ENCODE peak calls at places on chromosomes 6 and 20, in five cellular contexts. U, L, K, H and G are unnamed samples.

GRCh38 chr6:2658788-2659187 is 91.9 kb downstream of the MYLK4 start:
- DNase-seq in U (peak), L (no peak), K (no peak), H (no peak), G (no peak)

GRCh38 chr20:62242196-62242595 is 3.9 kb downstream of the OSBPL2 start:
- DNase-seq in U (no peak), L (no peak), K (no peak), H (no peak), G (no peak)

GRCh38 chr6:72175936-72176335 is 289.6 kb downstream of the RIMS1 start:
- DNase-seq in U (no peak), L (no peak), K (no peak), H (no peak), G (peak)

GRCh38 chr6:74458536-74458935 is 747.3 kb downstream of the COL12A1 start:
- DNase-seq in U (no peak), L (no peak), K (no peak), H (no peak), G (peak)

GRCh38 chr6:25874822-25875562 is 949 bp upstream of the SLC17A3 start:
- DNase-seq in U (no peak), L (no peak), K (no peak), H (no peak), G (no peak)

GRCh38 chr6:157519255-157520116 is 138.5 kb downstream of the ZDHHC14 start:
- DNase-seq in U (no peak), L (no peak), K (no peak), H (no peak), G (no peak)

GRCh38 chr6:4647414-4648365 is 128.5 kb upstream of the CDYL start:
- DNase-seq in U (peak), L (peak), K (peak), H (no peak), G (peak)

GRCh38 chr6:119148102-119148824 is 69.8 kb upstream of the FAM184A start:
- DNase-seq in U (no peak), L (peak), K (no peak), H (peak), G (peak)

GRCh38 chr20:63682384-63683139 is 13.9 kb upstream of the TNFRSF6B start:
- DNase-seq in U (no peak), L (peak), K (no peak), H (no peak), G (peak)

GRCh38 chr20:41524980-41525613 is 93.1 kb downstream of the CHD6 start:
- DNase-seq in U (no peak), L (peak), K (no peak), H (peak), G (no peak)

GRCh38 chr6:3019065-3019464 is 19.4 kb downstream of the NQO2 start:
- DNase-seq in U (no peak), L (no peak), K (no peak), H (no peak), G (no peak)

GRCh38 chr20:44618318-44618731 is 33.2 kb downstream of the ADA start:
- DNase-seq in U (peak), L (no peak), K (no peak), H (no peak), G (no peak)

GRCh38 chr20:58001381-58001780 is 227.1 kb downstream of the ANKRD60 start:
- DNase-seq in U (no peak), L (peak), K (no peak), H (no peak), G (no peak)

GRCh38 chr20:22180244-22180643 is 404.1 kb downstream of the FOXA2 start:
- DNase-seq in U (no peak), L (no peak), K (peak), H (no peak), G (no peak)

GRCh38 chr6:4808396-4808795 is 32.2 kb downstream of the CDYL start:
- DNase-seq in U (no peak), L (no peak), K (no peak), H (no peak), G (no peak)